ENCODE peak calls at places on chromosome 18, in four cellular contexts. Y, M, D and F are unnamed samples.
A peak's percentile ranks its signal among the peaks of the same experiment; 100 is the strongest.

GRCh38 chr18:25133879-25134278 is 218.1 kb downstream of the ZNF521 start:
- DNase-seq in Y (no peak), D (no peak), M (no peak), F (no peak)

GRCh38 chr18:12657048-12657848 is 659 bp downstream of the SPIRE1 start:
- DNase-seq in Y (peak; percentile 4), M (peak; percentile 24), D (no peak), F (no peak)

GRCh38 chr18:8627107-8627472 is 17.9 kb downstream of the RAB12 start:
- DNase-seq in D (no peak), Y (no peak), M (no peak), F (no peak)

GRCh38 chr18:26540041-26540628 is 8.2 kb downstream of the KCTD1 start:
- DNase-seq in D (no peak), Y (no peak), M (no peak), F (no peak)

GRCh38 chr18:959854-960253 is 55.2 kb downstream of the ADCYAP1 start:
- DNase-seq in M (no peak), D (no peak), Y (no peak), F (no peak)

GRCh38 chr18:8397034-8397433 is 212.2 kb upstream of the RAB12 start:
- DNase-seq in D (no peak), Y (no peak), M (no peak), F (no peak)

GRCh38 chr18:59988098-59988706 is 88.4 kb downstream of the PMAIP1 start:
- DNase-seq in M (peak; percentile 33), Y (no peak), D (peak; percentile 21), F (peak; percentile 30)

GRCh38 chr18:58097127-58097906 is 53.3 kb downstream of the NEDD4L start:
- DNase-seq in M (no peak), D (no peak), Y (no peak), F (no peak)

GRCh38 chr18:36460854-36461253 is 163.3 kb downstream of the FHOD3 start:
- DNase-seq in D (no peak), M (no peak), Y (no peak), F (no peak)

GRCh38 chr18:12287684-12288405 is 20.2 kb upstream of the TUBB6 start:
- DNase-seq in D (no peak), Y (no peak), M (no peak), F (no peak)

GRCh38 chr18:37299471-37300304 is 265.9 kb downstream of the CELF4 start:
- DNase-seq in M (no peak), D (no peak), Y (no peak), F (no peak)

GRCh38 chr18:46060359-46060841 is 11.7 kb downstream of the PSTPIP2 start:
- DNase-seq in Y (no peak), M (no peak), D (no peak), F (no peak)